ENCODE peak calls at places on chromosome 21, in ten cellular contexts. Z is iPS DF 6.9; P is dorsolateral prefrontal cortex; S is gastrocnemius medialis; H is CD4-positive, alpha-beta T cell; X is fibroblast of lung; T is brain microvascular endothelial cell; L is GM23338; V is tibial nerve; E is upper lobe of left lung. R is an unnamed sample.

GRCh38 chr21:38562182-38562581 is 63.9 kb upstream of the ERG start:
- DNase-seq in X (no peak), H (no peak), V (no peak), S (no peak), P (no peak), L (no peak), E (no peak), Z (no peak), T (no peak), R (no peak)

GRCh38 chr21:31176080-31176551 is 137.8 kb upstream of the KRTAP19-8 start:
- DNase-seq in V (no peak), S (no peak), P (no peak), H (no peak), Z (no peak), E (no peak), L (no peak), X (no peak), T (no peak), R (no peak)

GRCh38 chr21:38930838-38931237 is 125.1 kb downstream of the ETS2 start:
- DNase-seq in H (no peak), E (peak; percentile 77), X (no peak), T (no peak), S (peak; percentile 39), L (no peak), P (no peak), V (peak; percentile 44), Z (no peak), R (no peak)

GRCh38 chr21:45259206-45259795 is 28.4 kb downstream of the POFUT2 start:
- DNase-seq in P (no peak), V (no peak), H (no peak), T (no peak), X (no peak), Z (no peak), L (no peak), S (no peak), E (no peak), R (no peak)

GRCh38 chr21:15722591-15723324 is 7.0 kb upstream of the USP25 start:
- DNase-seq in T (no peak), L (peak; percentile 71), V (no peak), Z (no peak), S (no peak), P (no peak), H (no peak), E (no peak), X (no peak), R (no peak)

GRCh38 chr21:32022141-32022540 is 149.3 kb downstream of the HUNK start:
- DNase-seq in T (no peak), V (no peak), Z (no peak), S (no peak), H (no peak), X (no peak), P (no peak), L (no peak), E (no peak), R (no peak)

GRCh38 chr21:39251326-39251725 is 62.1 kb downstream of the BRWD1 start:
- DNase-seq in P (no peak), E (no peak), X (no peak), Z (no peak), T (no peak), V (no peak), H (no peak), L (no peak), S (no peak), R (no peak)

GRCh38 chr21:35178812-35179211 is 129.7 kb upstream of the RUNX1 start:
- DNase-seq in H (no peak), T (peak; percentile 31), P (no peak), V (no peak), S (no peak), Z (no peak), E (no peak), X (peak; percentile 69), L (no peak), R (no peak)

GRCh38 chr21:18550361-18550760 is 146.8 kb upstream of the TMPRSS15 start:
- DNase-seq in P (no peak), T (no peak), X (no peak), S (no peak), V (no peak), Z (no peak), E (no peak), L (no peak), H (no peak), R (no peak)

GRCh38 chr21:15121655-15122120 is 56.9 kb upstream of the NRIP1 start:
- DNase-seq in Z (peak; percentile 7), E (peak; percentile 59), P (no peak), X (peak; percentile 58), V (no peak), S (peak; percentile 88), H (no peak), L (peak; percentile 29), T (peak; percentile 34), R (peak; percentile 80)

GRCh38 chr21:33268736-33269441 is 2.7 kb downstream of the IL10RB start:
- DNase-seq in P (no peak), Z (no peak), E (peak; percentile 96), L (no peak), V (no peak), T (no peak), X (no peak), H (no peak), S (peak; percentile 69), R (no peak)

GRCh38 chr21:45525910-45526306 is 16.3 kb downstream of the SLC19A1 start:
- DNase-seq in T (no peak), S (no peak), V (no peak), H (no peak), E (no peak), X (no peak), L (no peak), P (peak; percentile 15), Z (no peak), R (peak; percentile 26)

GRCh38 chr21:38440746-38441145 is 57.5 kb downstream of the ERG start:
- DNase-seq in V (no peak), H (no peak), S (no peak), L (no peak), E (no peak), P (no peak), X (peak; percentile 97), Z (no peak), T (peak; percentile 94), R (no peak)

GRCh38 chr21:45040739-45041138 is 33.6 kb upstream of the ADARB1 start:
- DNase-seq in Z (no peak), T (no peak), S (no peak), L (no peak), H (no peak), P (no peak), X (no peak), V (no peak), E (no peak), R (peak; percentile 14)

GRCh38 chr21:34960672-34961071 is 88.4 kb downstream of the RUNX1 start:
- DNase-seq in S (no peak), T (no peak), X (no peak), L (no peak), H (no peak), V (no peak), Z (no peak), P (no peak), E (no peak), R (no peak)

GRCh38 chr21:42298657-42299056 is 16.6 kb downstream of the TFF3 start:
- DNase-seq in P (no peak), T (no peak), E (no peak), V (no peak), L (no peak), X (no peak), Z (no peak), S (no peak), H (no peak), R (no peak)
- H3K27me3 ChIP-seq in P (no peaks in the 10 kb centered on the region), T (no peaks in the 10 kb centered on the region), E (no peaks in the 10 kb centered on the region), V (no peaks in the 10 kb centered on the region), L (no peaks in the 10 kb centered on the region), X (no peaks in the 10 kb centered on the region), Z (no peaks in the 10 kb centered on the region), S (no peaks in the 10 kb centered on the region), H (no peaks in the 10 kb centered on the region), R (no peaks in the 10 kb centered on the region)

GRCh38 chr21:36539434-36540150 is 59.7 kb upstream of the CLDN14 start:
- DNase-seq in T (no peak), V (no peak), L (no peak), H (no peak), E (no peak), P (no peak), X (no peak), Z (no peak), S (no peak), R (no peak)
- H3K27me3 ChIP-seq in T (peaks cover 37% of the 10 kb centered on the region), V (peaks cover 28% of the 10 kb centered on the region), L (peaks cover 4% of the 10 kb centered on the region), H (peaks cover 8% of the 10 kb centered on the region), E (no peaks in the 10 kb centered on the region), P (peaks cover 26% of the 10 kb centered on the region), X (peaks cover 21% of the 10 kb centered on the region), Z (no peaks in the 10 kb centered on the region), S (peaks cover 7% of the 10 kb centered on the region), R (no peaks in the 10 kb centered on the region)

DNA sequence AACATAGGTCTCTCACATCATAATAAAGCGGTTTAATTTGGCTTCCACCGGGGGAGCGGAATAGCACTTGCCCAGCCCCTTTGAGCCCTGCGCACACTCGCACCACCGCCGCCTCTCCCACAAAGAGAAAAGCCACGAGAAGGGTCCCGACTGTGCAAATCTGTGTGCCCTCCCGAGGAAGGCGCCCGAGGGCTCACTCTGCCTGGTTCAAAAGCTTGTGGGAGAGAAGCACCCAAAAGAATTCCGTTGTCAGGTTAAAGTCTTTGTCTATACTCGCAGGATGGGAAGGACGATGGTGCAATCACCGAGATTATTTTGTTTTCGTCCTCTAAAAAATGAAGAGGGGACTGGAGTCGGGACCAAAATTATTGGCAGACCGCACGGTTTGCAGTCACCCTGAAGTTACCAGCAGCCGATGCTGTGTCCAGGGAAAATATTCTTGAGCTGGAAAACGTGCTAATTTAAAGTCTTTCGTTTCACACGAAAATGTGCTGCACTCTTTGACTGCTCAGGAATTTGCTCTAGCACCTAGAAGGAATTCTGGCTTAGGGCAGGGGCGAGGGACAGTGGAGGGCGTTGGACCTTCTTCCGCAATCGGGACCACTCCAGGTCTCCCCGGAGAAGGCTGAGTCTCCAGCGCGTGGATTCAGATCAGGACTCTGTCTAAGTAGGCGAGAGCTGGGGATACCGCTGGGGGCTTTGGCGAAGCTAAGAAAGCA is 6.6 kb upstream of the SIM2 start:
- DNase-seq in L (peak; percentile 36), X (no peak), T (no peak), E (no peak), S (no peak), V (no peak), Z (no peak), P (no peak), H (no peak), R (no peak)
- H3K27me3 ChIP-seq in L (peaks cover 98% of the 10 kb centered on the region), X (peaks cover 81% of the 10 kb centered on the region), T (peaks cover 85% of the 10 kb centered on the region), E (peaks cover 77% of the 10 kb centered on the region), S (peaks cover 27% of the 10 kb centered on the region), V (peaks cover 99% of the 10 kb centered on the region), Z (peaks cover 80% of the 10 kb centered on the region), P (peaks cover 91% of the 10 kb centered on the region), H (peaks cover 81% of the 10 kb centered on the region), R (peaks cover 81% of the 10 kb centered on the region)

DNA sequence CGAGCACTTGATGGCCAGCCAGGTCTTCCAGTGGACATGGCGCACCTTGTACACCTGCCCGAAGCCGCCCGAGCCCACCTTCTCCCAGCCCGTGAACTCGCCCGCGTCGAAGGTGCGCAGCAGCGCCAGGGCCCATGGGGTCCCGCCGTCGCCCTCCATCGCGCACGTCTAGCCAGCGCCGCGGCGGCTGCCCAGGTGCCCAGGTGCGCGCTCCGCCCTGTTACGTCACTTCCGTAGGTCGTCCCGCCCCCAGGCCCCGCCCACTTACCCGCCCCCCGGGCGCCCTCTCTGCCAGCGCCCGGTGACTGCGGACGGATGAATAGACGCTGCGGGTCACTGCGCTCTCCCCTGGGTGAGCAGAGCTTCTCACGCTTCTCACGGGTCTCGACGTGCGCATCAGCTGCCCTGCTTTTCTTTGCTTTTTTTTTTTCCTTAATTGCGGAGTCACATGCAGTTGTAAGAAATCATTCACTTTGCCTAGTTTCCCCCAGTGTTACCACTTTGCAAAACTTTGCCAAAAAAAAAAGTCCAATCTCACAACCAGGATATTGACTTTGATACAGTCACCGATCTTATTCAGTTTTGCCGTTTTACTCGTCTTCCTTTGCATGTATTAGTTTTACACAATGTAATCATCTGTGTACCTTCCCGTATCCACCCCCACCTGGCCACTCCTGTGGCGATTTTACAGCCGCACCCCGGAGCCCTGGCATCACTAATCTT is at the start of gene RIPK4:
- DNase-seq in X (peak; percentile 36), V (no peak), L (peak; percentile 91), P (no peak), Z (peak; percentile 61), H (peak; percentile 46), E (peak; percentile 83), S (no peak), T (no peak), R (no peak)
- H3K27me3 ChIP-seq in X (peaks cover 70% of the 10 kb centered on the region), V (peaks cover 99% of the 10 kb centered on the region), L (peaks cover 96% of the 10 kb centered on the region), P (peaks cover 100% of the 10 kb centered on the region), Z (peaks cover 62% of the 10 kb centered on the region), H (peaks cover 69% of the 10 kb centered on the region), E (peaks cover 26% of the 10 kb centered on the region), S (peaks cover 77% of the 10 kb centered on the region), T (peaks cover 46% of the 10 kb centered on the region), R (no peaks in the 10 kb centered on the region)